ENCODE peak calls at places on chromosomes 4 and X, in seven cellular contexts. G, S, L, R, D, E and I are unnamed samples.
A peak's percentile ranks its signal among the peaks of the same experiment; 100 is the strongest.

GRCh38 chrX:115898382-115899001 is 272.1 kb upstream of the AGTR2 start:
- DNase-seq in G (peak; percentile 65), S (no peak), L (peak; percentile 78), R (no peak), D (no peak), E (peak; percentile 29), I (no peak)

GRCh38 chr4:94538229-94538628 is 86.5 kb downstream of the PDLIM5 start:
- DNase-seq in G (no peak), S (no peak), L (no peak), R (no peak), D (no peak), E (no peak), I (no peak)

GRCh38 chr4:89640620-89641366 is 196.2 kb downstream of the SNCA start:
- DNase-seq in G (peak; percentile 95), S (peak; percentile 79), L (peak; percentile 95), R (peak; percentile 74), D (peak; percentile 22), E (peak; percentile 49), I (peak; percentile 91)

GRCh38 chr4:117085185-117085701 is at the start of gene TRAM1L1:
- DNase-seq in G (peak; percentile 89), S (peak; percentile 73), L (peak; percentile 91), R (peak; percentile 79), D (peak; percentile 9), E (peak; percentile 63), I (peak; percentile 54)

GRCh38 chr4:139266583-139267257 is 13.3 kb downstream of the MGARP start:
- DNase-seq in G (peak; percentile 46), S (no peak), L (peak; percentile 19), R (peak; percentile 84), D (peak; percentile 70), E (peak; percentile 86), I (no peak)

GRCh38 chrX:86014421-86014820 is 32.9 kb downstream of the CHM start:
- DNase-seq in G (no peak), S (no peak), L (no peak), R (no peak), D (no peak), E (no peak), I (no peak)

GRCh38 chr4:66606908-66607307 is 936.6 kb upstream of the EPHA5 start:
- DNase-seq in G (no peak), S (no peak), L (peak; percentile 90), R (no peak), D (no peak), E (no peak), I (no peak)

GRCh38 chr4:137905930-137906329 is 336.2 kb downstream of the SLC7A11 start:
- DNase-seq in G (no peak), S (no peak), L (no peak), R (no peak), D (peak; percentile 38), E (peak; percentile 51), I (no peak)

GRCh38 chr4:70721747-70722146 is at the start of gene RUFY3:
- DNase-seq in G (no peak), S (no peak), L (no peak), R (peak; percentile 44), D (no peak), E (peak; percentile 98), I (no peak)

GRCh38 chrX:121641560-121641959 is 594.1 kb downstream of the GLUD2 start:
- DNase-seq in G (no peak), S (no peak), L (peak; percentile 17), R (no peak), D (no peak), E (peak; percentile 0), I (no peak)

GRCh38 chrX:54030329-54030728 is 13.9 kb downstream of the PHF8 start:
- DNase-seq in G (no peak), S (no peak), L (no peak), R (no peak), D (no peak), E (no peak), I (no peak)

GRCh38 chr4:115154826-115155225 is 41.4 kb upstream of the NDST4 start:
- DNase-seq in G (no peak), S (peak; percentile 15), L (peak; percentile 79), R (no peak), D (no peak), E (no peak), I (no peak)

GRCh38 chrX:30888526-30889146 is 418 bp downstream of the TAB3 start:
- DNase-seq in G (no peak), S (no peak), L (no peak), R (peak; percentile 21), D (no peak), E (no peak), I (no peak)

GRCh38 chrX:21529771-21530170 is 128.4 kb downstream of the KLHL34 start:
- DNase-seq in G (no peak), S (no peak), L (no peak), R (no peak), D (no peak), E (peak; percentile 59), I (no peak)

GRCh38 chr4:165006886-165007285 is 24.9 kb upstream of the TRIM60 start:
- DNase-seq in G (no peak), S (no peak), L (no peak), R (no peak), D (no peak), E (no peak), I (no peak)

GRCh38 chr4:173913496-173913895 is 370.0 kb downstream of the FBXO8 start:
- DNase-seq in G (no peak), S (no peak), L (no peak), R (no peak), D (no peak), E (no peak), I (no peak)

GRCh38 chr4:47686294-47686872 is 151.5 kb downstream of the CORIN start:
- DNase-seq in G (peak; percentile 61), S (peak; percentile 51), L (peak; percentile 65), R (peak; percentile 59), D (peak; percentile 61), E (peak; percentile 38), I (peak; percentile 82)

GRCh38 chr4:154126276-154126675 is 337.4 kb upstream of the SFRP2 start:
- DNase-seq in G (no peak), S (no peak), L (no peak), R (peak; percentile 5), D (no peak), E (no peak), I (no peak)

GRCh38 chr4:171814545-171814944 is 1.3 kb downstream of the GALNTL6 start:
- DNase-seq in G (no peak), S (no peak), L (peak; percentile 5), R (peak; percentile 2), D (no peak), E (no peak), I (no peak)

GRCh38 chr4:84481077-84481878 is 17.8 kb downstream of the NKX6-1 start:
- DNase-seq in G (peak; percentile 38), S (no peak), L (no peak), R (no peak), D (no peak), E (no peak), I (no peak)

GRCh38 chr4:130573742-130574141 is 1477.8 kb downstream of the C4orf33 start:
- DNase-seq in G (no peak), S (no peak), L (no peak), R (no peak), D (no peak), E (no peak), I (no peak)

GRCh38 chrX:103376118-103376978 is at the start of gene BEX3:
- DNase-seq in G (peak; percentile 93), S (no peak), L (peak; percentile 91), R (peak; percentile 65), D (no peak), E (peak; percentile 59), I (peak; percentile 56)

GRCh38 chr4:102531441-102531840 is 30.3 kb downstream of the NFKB1 start:
- DNase-seq in G (no peak), S (no peak), L (no peak), R (no peak), D (no peak), E (peak; percentile 25), I (no peak)

DNA sequence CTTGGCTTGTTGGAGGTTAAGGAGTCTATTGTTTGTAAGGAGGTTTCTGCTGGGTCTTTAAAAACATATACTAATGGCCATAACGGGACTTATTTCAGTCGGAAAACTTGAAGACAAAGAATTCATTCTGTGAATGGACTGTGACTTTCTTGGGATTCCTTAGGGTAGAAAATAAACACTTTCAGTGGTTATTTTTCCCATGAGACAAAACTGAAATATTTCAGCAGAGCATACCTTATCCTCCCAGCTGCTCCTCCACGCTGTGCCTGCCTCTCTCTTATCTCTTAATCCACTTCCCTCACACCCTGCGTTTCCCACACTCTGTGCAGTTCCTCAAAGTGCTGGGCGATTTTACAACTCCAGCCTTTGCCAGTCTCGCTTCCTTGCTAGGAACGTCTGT is 47.1 kb upstream of the SORBS2 start:
- DNase-seq in G (no peak), S (no peak), L (peak; percentile 56), R (peak; percentile 40), D (peak; percentile 64), E (no peak), I (no peak)
- H3K18ac ChIP-seq in G (no peak overlapping the region), S (no peak overlapping the region), L (no peak overlapping the region), R (no peak overlapping the region), D (no peak overlapping the region), E (no peak overlapping the region), I (no peak overlapping the region)

GRCh38 chr4:56733352-56733751 is 52.3 kb upstream of the HOPX start:
- DNase-seq in G (no peak), S (no peak), L (no peak), R (no peak), D (peak; percentile 94), E (no peak), I (no peak)
- H3K18ac ChIP-seq in G (no peak overlapping the region), S (no peak overlapping the region), L (no peak overlapping the region), R (no peak overlapping the region), D (no peak overlapping the region), E (no peak overlapping the region), I (no peak overlapping the region)

DNA sequence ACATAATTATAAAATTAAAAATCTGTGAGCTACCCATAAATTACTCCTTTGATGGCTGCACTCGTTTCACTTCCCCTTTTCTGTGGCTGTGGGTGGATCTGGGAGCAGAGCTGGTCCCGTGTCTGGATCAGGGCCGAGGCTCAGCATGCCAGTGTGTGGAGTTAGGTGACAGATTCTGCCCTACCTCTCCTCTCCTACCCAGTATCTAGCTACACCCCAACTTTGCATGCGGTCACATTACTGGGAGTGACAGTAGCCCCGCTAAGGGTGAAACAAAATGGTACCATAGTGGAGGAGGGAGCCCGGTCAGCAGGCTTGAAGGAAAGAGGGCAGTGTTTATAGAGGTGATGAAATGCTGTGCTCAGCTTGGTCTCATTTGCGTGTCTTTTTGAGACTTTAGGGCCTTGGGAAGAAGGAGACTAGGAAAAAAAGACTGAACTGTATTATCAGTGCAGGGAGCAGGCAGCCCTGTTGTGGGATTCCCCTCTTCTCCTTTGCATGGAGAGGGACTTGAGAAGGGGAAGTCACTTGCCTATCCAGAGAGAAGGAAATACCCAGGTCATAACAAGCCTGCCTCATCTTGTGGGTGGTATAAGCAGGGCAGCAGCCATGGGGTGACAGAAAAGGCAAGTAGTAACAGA is 48.4 kb downstream of the ARHGAP10 start:
- DNase-seq in G (no peak), S (no peak), L (no peak), R (peak; percentile 35), D (no peak), E (no peak), I (no peak)
- H3K18ac ChIP-seq in G (no peak overlapping the region), S (no peak overlapping the region), L (no peak overlapping the region), R (peak overlapping the region; percentile 72), D (peak overlapping the region; percentile 8), E (no peak overlapping the region), I (no peak overlapping the region)

DNA sequence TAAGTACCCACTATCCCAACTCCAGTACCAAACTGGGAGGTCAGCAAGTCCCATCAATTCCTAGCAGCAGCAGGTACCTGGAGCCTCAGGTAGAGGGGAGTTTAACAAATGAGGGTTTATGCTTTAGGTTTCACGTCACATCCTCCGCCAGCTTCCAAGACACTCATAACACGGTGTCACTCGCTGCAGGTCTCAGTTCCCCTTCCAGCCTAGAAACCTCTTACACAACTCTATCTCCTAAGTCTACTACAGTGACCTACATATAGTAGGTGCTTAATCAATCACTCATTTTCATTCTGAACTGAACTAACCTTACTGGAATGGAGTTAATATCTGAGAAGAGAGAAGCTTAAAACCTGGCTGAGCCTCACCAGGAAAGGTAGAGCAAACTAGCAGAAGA is 96.0 kb downstream of the EFHC2 start:
- DNase-seq in G (no peak), S (no peak), L (no peak), R (no peak), D (no peak), E (no peak), I (no peak)
- H3K18ac ChIP-seq in G (no peak overlapping the region), S (no peak overlapping the region), L (no peak overlapping the region), R (no peak overlapping the region), D (no peak overlapping the region), E (no peak overlapping the region), I (no peak overlapping the region)